ENCODE peak calls at places on chromosomes 4 and X, in four cellular contexts. F is ACHN, N is KBM-7, G is fibroblast of mammary gland. Y is an unnamed sample.

GRCh38 chr4:107740381-107740780 is 20.3 kb upstream of the PAPSS1 start:
- DNase-seq in F (peak; percentile 5), N (no peak), G (no peak), Y (no peak)

GRCh38 chrX:23292979-23293651 is 41.5 kb upstream of the PTCHD1 start:
- DNase-seq in F (peak; percentile 85), N (no peak), G (no peak), Y (no peak)

GRCh38 chr4:36921474-36922220 is 322.9 kb upstream of the NWD2 start:
- DNase-seq in F (no peak), N (no peak), G (peak; percentile 1), Y (no peak)

GRCh38 chrX:55342533-55343501 is 78.1 kb upstream of the PAGE3 start:
- DNase-seq in F (peak; percentile 23), N (peak; percentile 51), G (peak; percentile 2), Y (no peak)

GRCh38 chr4:2478220-2478619 is 9.3 kb downstream of the RNF4 start:
- DNase-seq in F (no peak), N (no peak), G (no peak), Y (no peak)

GRCh38 chr4:114040319-114041116 is 61.1 kb upstream of the ARSJ start:
- DNase-seq in F (no peak), N (no peak), G (no peak), Y (no peak)

GRCh38 chrX:140149761-140150160 is 184.4 kb upstream of the CXorf66 start:
- DNase-seq in F (no peak), N (no peak), G (no peak), Y (no peak)

GRCh38 chr4:71293705-71294104 is 45.1 kb upstream of the SLC4A4 start:
- DNase-seq in F (peak; percentile 68), N (no peak), G (peak; percentile 71), Y (no peak)

GRCh38 chr4:8848507-8849265 is 23.0 kb downstream of the HMX1 start:
- DNase-seq in F (no peak), N (no peak), G (no peak), Y (no peak)

GRCh38 chrX:72169008-72169728 is 12.4 kb upstream of the PIN4 start:
- DNase-seq in F (no peak), N (no peak), G (peak; percentile 11), Y (peak; percentile 49)

GRCh38 chr4:107314156-107314555 is 278.0 kb upstream of the DKK2 start:
- DNase-seq in F (no peak), N (no peak), G (no peak), Y (no peak)

GRCh38 chr4:183345261-183345660 is 23.0 kb upstream of the CLDN24 start:
- DNase-seq in F (no peak), N (no peak), G (no peak), Y (no peak)

GRCh38 chr4:121690001-121690400 is 6.8 kb downstream of the ANXA5 start:
- DNase-seq in F (peak; percentile 16), N (no peak), G (peak; percentile 72), Y (no peak)

Y was measured in GF-D8.